ENCODE peak calls at places on chromosomes 1 and 21, in six cellular contexts. F, K, S, E, U and R are unnamed samples.

GRCh38 chr1:45442272-45442671 is 48.7 kb downstream of the TESK2 start:
- DNase-seq in F (no peak), K (no peak), S (peak; percentile 60), E (peak; percentile 57), U (no peak), R (no peak)

GRCh38 chr1:164768045-164768402 is 209.0 kb downstream of the PBX1 start:
- DNase-seq in F (no peak), K (no peak), S (peak; percentile 48), E (no peak), U (peak; percentile 50), R (no peak)

GRCh38 chr1:219210067-219210466 is 36.4 kb downstream of the LYPLAL1 start:
- DNase-seq in F (no peak), K (no peak), S (no peak), E (peak; percentile 80), U (no peak), R (no peak)

GRCh38 chr1:117681093-117681950 is 75.5 kb downstream of the TENT5C start:
- DNase-seq in F (no peak), K (no peak), S (no peak), E (no peak), U (no peak), R (peak; percentile 45)

GRCh38 chr1:176831150-176831549 is 333.4 kb downstream of the ASTN1 start:
- DNase-seq in F (no peak), K (no peak), S (no peak), E (no peak), U (no peak), R (no peak)

GRCh38 chr1:192557841-192558595 is 17.6 kb upstream of the RGS1 start:
- DNase-seq in F (no peak), K (no peak), S (peak; percentile 77), E (no peak), U (no peak), R (no peak)

GRCh38 chr1:29839726-29840125 is 603.4 kb downstream of the PTPRU start:
- DNase-seq in F (no peak), K (no peak), S (no peak), E (no peak), U (no peak), R (no peak)

GRCh38 chr1:9684806-9685205 is 33.3 kb downstream of the PIK3CD start:
- DNase-seq in F (no peak), K (no peak), S (no peak), E (no peak), U (no peak), R (no peak)

GRCh38 chr1:235893840-235894239 is 27.1 kb upstream of the LYST start:
- DNase-seq in F (no peak), K (no peak), S (no peak), E (no peak), U (no peak), R (no peak)

GRCh38 chr1:166974647-166975345 is 544 bp downstream of the ILDR2 start:
- DNase-seq in F (peak; percentile 37), K (no peak), S (no peak), E (no peak), U (peak; percentile 39), R (no peak)

GRCh38 chr1:57489342-57490036 is 65.6 kb upstream of the DAB1 start:
- DNase-seq in F (peak; percentile 8), K (no peak), S (peak; percentile 81), E (peak; percentile 61), U (no peak), R (no peak)

GRCh38 chr1:59638172-59638800 is 176.5 kb upstream of the HOOK1 start:
- DNase-seq in F (peak; percentile 46), K (peak; percentile 63), S (peak; percentile 81), E (no peak), U (no peak), R (peak; percentile 38)

GRCh38 chr1:58755468-58755872 is 28.4 kb downstream of the JUN start:
- DNase-seq in F (no peak), K (no peak), S (peak; percentile 99), E (peak; percentile 99), U (no peak), R (no peak)

GRCh38 chr1:201895120-201895665 is 6.5 kb downstream of the SHISA4 start:
- DNase-seq in F (no peak), K (no peak), S (no peak), E (no peak), U (no peak), R (no peak)

GRCh38 chr1:94081566-94082344 is 39.2 kb downstream of the ABCA4 start:
- DNase-seq in F (no peak), K (no peak), S (peak; percentile 93), E (peak; percentile 86), U (no peak), R (no peak)

GRCh38 chr21:37670883-37671282 is 245.4 kb downstream of the KCNJ6 start:
- DNase-seq in F (no peak), K (no peak), S (peak; percentile 75), E (peak; percentile 62), U (no peak), R (no peak)

GRCh38 chr1:114299331-114300005 is 145.8 kb upstream of the SYT6 start:
- DNase-seq in F (no peak), K (no peak), S (no peak), E (no peak), U (no peak), R (no peak)

GRCh38 chr1:3624194-3625136 is at the start of gene TPRG1L:
- DNase-seq in F (peak; percentile 100), K (peak; percentile 99), S (peak; percentile 99), E (peak; percentile 99), U (peak; percentile 98), R (peak; percentile 99)

GRCh38 chr1:164863056-164863455 is 304.1 kb downstream of the PBX1 start:
- DNase-seq in F (no peak), K (no peak), S (no peak), E (no peak), U (no peak), R (peak; percentile 10)

GRCh38 chr1:75632350-75632949 is 21.5 kb upstream of the SLC44A5 start:
- DNase-seq in F (peak; percentile 60), K (peak; percentile 34), S (peak; percentile 56), E (peak; percentile 60), U (peak; percentile 43), R (peak; percentile 72)

GRCh38 chr1:231844986-231845502 is 218.5 kb downstream of the DISC1 start:
- DNase-seq in F (no peak), K (no peak), S (no peak), E (peak; percentile 80), U (no peak), R (no peak)

GRCh38 chr1:206734499-206735142 is 36.0 kb upstream of the IL19 start:
- DNase-seq in F (peak; percentile 64), K (peak; percentile 83), S (peak; percentile 64), E (peak; percentile 81), U (peak; percentile 77), R (peak; percentile 77)

GRCh38 chr1:39900662-39901485 is 843 bp downstream of the MYCL start:
- DNase-seq in F (peak; percentile 60), K (peak; percentile 70), S (peak; percentile 65), E (peak; percentile 20), U (peak; percentile 14), R (no peak)

GRCh38 chr1:187038789-187039188 is 210.0 kb downstream of the PLA2G4A start:
- DNase-seq in F (no peak), K (no peak), S (peak; percentile 10), E (peak; percentile 77), U (peak; percentile 85), R (no peak)

GRCh38 chr1:99579691-99580171 is 66.2 kb upstream of the PALMD start:
- DNase-seq in F (no peak), K (no peak), S (peak; percentile 14), E (no peak), U (no peak), R (no peak)

DNA sequence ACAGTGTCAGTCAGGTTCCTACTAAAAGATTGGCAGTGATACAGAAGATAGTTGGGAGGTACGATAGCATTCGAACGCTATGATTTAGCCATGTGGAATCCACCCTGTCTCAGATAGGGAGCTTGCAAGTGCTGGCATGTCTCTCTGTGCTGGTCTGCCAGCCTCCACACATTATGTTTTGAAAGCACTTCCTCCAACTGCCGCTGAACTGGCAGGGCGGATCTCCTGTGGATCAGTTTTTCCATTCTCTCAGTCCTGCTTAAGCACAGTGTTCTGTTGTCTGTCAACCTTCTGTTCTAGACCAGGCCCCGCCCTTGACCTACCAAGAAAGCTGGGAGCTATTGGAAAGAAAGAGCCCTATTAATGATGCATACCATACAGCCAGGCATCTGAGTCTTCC is 65.5 kb upstream of the PALMD start:
- DNase-seq in F (no peak), K (no peak), S (peak; percentile 62), E (no peak), U (no peak), R (no peak)
- TF ChIP-seq EZH2phosphoT487 in F (no peak), K (no peak), S (no peak), E (no peak), U (no peak), R (no peak)

GRCh38 chr1:157678721-157679120 is 21.8 kb downstream of the FCRL3 start:
- DNase-seq in F (no peak), K (no peak), S (no peak), E (no peak), U (no peak), R (no peak)
- H3F3A ChIP-seq in F (no peaks in the 10 kb centered on the region), K (no peaks in the 10 kb centered on the region), S (no peaks in the 10 kb centered on the region), E (no peaks in the 10 kb centered on the region), U (no peaks in the 10 kb centered on the region), R (no peaks in the 10 kb centered on the region)

DNA sequence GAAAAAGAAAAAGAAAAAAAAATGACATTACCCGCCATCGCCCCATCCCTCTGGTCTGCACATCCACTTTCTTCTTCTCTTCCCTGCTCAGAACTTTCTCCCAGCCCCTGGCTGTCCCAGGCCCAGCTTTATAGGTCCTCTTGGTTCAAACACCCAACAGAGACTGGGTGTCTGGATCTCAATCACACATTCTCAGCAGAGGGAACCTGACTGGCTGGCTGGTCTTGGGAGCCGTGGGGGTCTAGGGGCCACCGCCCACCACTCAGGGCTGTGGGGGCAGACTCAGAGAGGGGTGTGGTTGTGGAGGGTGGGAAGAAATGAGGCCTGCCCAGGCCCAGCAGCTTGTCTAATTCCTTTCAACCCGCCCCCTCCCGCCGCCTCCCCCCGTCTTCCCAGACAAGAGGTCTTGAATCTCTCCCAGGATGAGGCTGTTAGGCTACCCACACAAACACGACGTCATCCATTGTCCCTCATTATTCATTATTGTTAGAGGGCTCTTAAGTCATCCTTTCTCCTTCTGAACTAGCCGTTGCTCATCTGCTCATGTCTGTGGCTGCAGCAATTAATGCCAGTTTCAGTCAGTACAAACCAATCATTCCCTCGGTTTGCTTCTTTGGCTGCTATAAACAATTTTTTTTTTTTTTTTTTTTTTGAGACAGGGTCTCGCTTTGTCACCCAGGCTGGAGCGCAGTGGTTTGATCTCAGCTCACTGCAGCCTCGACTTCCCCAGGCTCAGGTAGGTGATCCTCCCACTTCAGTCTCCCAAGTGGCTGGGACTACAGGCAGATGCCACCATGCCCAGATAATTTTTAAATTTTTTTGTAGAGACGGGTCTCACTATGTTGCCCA is 40.6 kb upstream of the CLIC4 start:
- DNase-seq in F (peak; percentile 78), K (peak; percentile 46), S (peak; percentile 94), E (peak; percentile 61), U (no peak), R (peak; percentile 58)
- TF ChIP-seq EZH2phosphoT487 in F (no peak), K (no peak), S (no peak), E (no peak), U (no peak), R (no peak)

DNA sequence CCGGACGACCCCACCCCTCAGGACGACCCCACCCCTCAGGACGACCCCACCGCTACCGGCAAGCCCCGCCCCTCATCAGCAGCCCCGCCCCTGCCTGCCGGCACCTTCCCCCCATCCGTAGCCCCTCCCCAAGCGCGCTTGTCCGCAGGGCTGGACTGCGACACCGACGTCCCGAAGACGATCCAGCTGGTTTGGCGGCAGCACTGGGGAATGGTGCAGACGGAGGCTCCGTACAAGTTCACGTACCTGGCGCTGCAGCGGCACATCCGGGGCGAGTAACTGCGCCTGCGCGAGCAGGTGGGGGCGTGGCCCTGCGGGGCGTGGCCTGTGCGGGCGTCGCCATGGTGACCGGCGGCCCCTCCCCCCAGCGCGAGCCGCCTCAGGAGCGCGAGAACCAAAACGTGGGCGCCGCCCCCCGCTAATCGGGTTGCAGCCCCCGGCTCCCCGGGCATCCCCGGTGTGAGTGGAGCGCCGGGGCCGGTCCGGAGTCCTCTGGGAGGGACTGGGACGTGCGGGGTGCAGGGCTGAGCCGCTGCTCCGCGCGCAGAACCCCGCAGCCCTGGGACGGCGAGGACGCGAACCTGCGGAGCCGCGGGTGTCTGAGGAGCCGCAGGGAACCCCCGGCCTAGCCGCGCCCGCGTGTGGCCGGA is 4.9 kb downstream of the RNF223 start:
- DNase-seq in F (peak; percentile 91), K (peak; percentile 95), S (peak; percentile 60), E (peak; percentile 97), U (peak; percentile 58), R (peak; percentile 82)
- H3F3A ChIP-seq in F (peaks cover 24% of the 10 kb centered on the region), K (peaks cover 9% of the 10 kb centered on the region), S (no peaks in the 10 kb centered on the region), E (peaks cover 6% of the 10 kb centered on the region), U (no peaks in the 10 kb centered on the region), R (no peaks in the 10 kb centered on the region)